ENCODE peak calls at places on chromosome 2, in seven cellular contexts. One of them, this sample, is unnamed.

GRCh38 chr2:72220170-72220569 is 72.5 kb upstream of the CYP26B1 start:
- DNase-seq in fibroblast of mammary gland: peak
- DNase-seq in Peyer's patch: no peak
- DNase-seq in fibroblast of pulmonary artery: no peak
- DNase-seq in A549: peak
- DNase-seq in thyroid gland: no peak
- DNase-seq in HL-60: no peak
- DNase-seq in this sample: peak

GRCh38 chr2:222743263-222743865 is 71.9 kb downstream of the MOGAT1 start:
- DNase-seq in fibroblast of mammary gland: no peak
- DNase-seq in Peyer's patch: peak
- DNase-seq in fibroblast of pulmonary artery: no peak
- DNase-seq in A549: no peak
- DNase-seq in thyroid gland: no peak
- DNase-seq in HL-60: peak
- DNase-seq in this sample: peak

GRCh38 chr2:74849228-74849892 is 15.4 kb downstream of the HK2 start:
- DNase-seq in fibroblast of mammary gland: no peak
- DNase-seq in Peyer's patch: peak
- DNase-seq in fibroblast of pulmonary artery: peak
- DNase-seq in A549: no peak
- DNase-seq in thyroid gland: no peak
- DNase-seq in HL-60: peak
- DNase-seq in this sample: peak

GRCh38 chr2:227629435-227629834 is 12.1 kb downstream of the SCYGR4 start:
- DNase-seq in fibroblast of mammary gland: no peak
- DNase-seq in Peyer's patch: no peak
- DNase-seq in fibroblast of pulmonary artery: no peak
- DNase-seq in A549: no peak
- DNase-seq in thyroid gland: no peak
- DNase-seq in HL-60: no peak
- DNase-seq in this sample: no peak

GRCh38 chr2:187271825-187272224 is 176.2 kb downstream of the CALCRL start:
- DNase-seq in fibroblast of mammary gland: no peak
- DNase-seq in Peyer's patch: no peak
- DNase-seq in fibroblast of pulmonary artery: no peak
- DNase-seq in A549: peak
- DNase-seq in thyroid gland: no peak
- DNase-seq in HL-60: no peak
- DNase-seq in this sample: no peak

GRCh38 chr2:48194641-48195040 is 288.3 kb upstream of the FBXO11 start:
- DNase-seq in fibroblast of mammary gland: no peak
- DNase-seq in Peyer's patch: no peak
- DNase-seq in fibroblast of pulmonary artery: no peak
- DNase-seq in A549: no peak
- DNase-seq in thyroid gland: no peak
- DNase-seq in HL-60: no peak
- DNase-seq in this sample: no peak

GRCh38 chr2:69829243-69830044 is at the start of gene GMCL1:
- DNase-seq in fibroblast of mammary gland: peak
- DNase-seq in Peyer's patch: peak
- DNase-seq in fibroblast of pulmonary artery: peak
- DNase-seq in A549: peak
- DNase-seq in thyroid gland: peak
- DNase-seq in HL-60: peak
- DNase-seq in this sample: peak

GRCh38 chr2:219171231-219171651 is 1.4 kb upstream of the SLC23A3 start:
- DNase-seq in fibroblast of mammary gland: peak
- DNase-seq in Peyer's patch: peak
- DNase-seq in fibroblast of pulmonary artery: peak
- DNase-seq in A549: peak
- DNase-seq in thyroid gland: peak
- DNase-seq in HL-60: no peak
- DNase-seq in this sample: peak

GRCh38 chr2:214311031-214311533 is 99.8 kb upstream of the VWC2L start:
- DNase-seq in fibroblast of mammary gland: no peak
- DNase-seq in Peyer's patch: no peak
- DNase-seq in fibroblast of pulmonary artery: no peak
- DNase-seq in A549: peak
- DNase-seq in thyroid gland: no peak
- DNase-seq in HL-60: no peak
- DNase-seq in this sample: no peak

GRCh38 chr2:193527146-193527545 is 1332.4 kb upstream of the TMEFF2 start:
- DNase-seq in fibroblast of mammary gland: no peak
- DNase-seq in Peyer's patch: no peak
- DNase-seq in fibroblast of pulmonary artery: peak
- DNase-seq in A549: no peak
- DNase-seq in thyroid gland: no peak
- DNase-seq in HL-60: no peak
- DNase-seq in this sample: no peak
- H3K4me3 ChIP-seq in fibroblast of mammary gland: no peak
- H3K4me3 ChIP-seq in Peyer's patch: no peak
- H3K4me3 ChIP-seq in fibroblast of pulmonary artery: no peak
- H3K4me3 ChIP-seq in A549: no peak
- H3K4me3 ChIP-seq in thyroid gland: no peak
- H3K4me3 ChIP-seq in HL-60: no peak
- H3K4me3 ChIP-seq in this sample: no peak

GRCh38 chr2:211033765-211034164 is 477.4 kb downstream of the CPS1 start:
- DNase-seq in fibroblast of mammary gland: peak
- DNase-seq in Peyer's patch: no peak
- DNase-seq in fibroblast of pulmonary artery: peak
- DNase-seq in A549: peak
- DNase-seq in thyroid gland: no peak
- DNase-seq in HL-60: no peak
- DNase-seq in this sample: no peak
- TF ChIP-seq CTCF in fibroblast of mammary gland: peak
- TF ChIP-seq CTCF in Peyer's patch: no peak
- TF ChIP-seq CTCF in fibroblast of pulmonary artery: peak
- TF ChIP-seq CTCF in A549: no peak
- TF ChIP-seq CTCF in thyroid gland: no peak
- TF ChIP-seq CTCF in HL-60: peak
- TF ChIP-seq CTCF in this sample: no peak

DNA sequence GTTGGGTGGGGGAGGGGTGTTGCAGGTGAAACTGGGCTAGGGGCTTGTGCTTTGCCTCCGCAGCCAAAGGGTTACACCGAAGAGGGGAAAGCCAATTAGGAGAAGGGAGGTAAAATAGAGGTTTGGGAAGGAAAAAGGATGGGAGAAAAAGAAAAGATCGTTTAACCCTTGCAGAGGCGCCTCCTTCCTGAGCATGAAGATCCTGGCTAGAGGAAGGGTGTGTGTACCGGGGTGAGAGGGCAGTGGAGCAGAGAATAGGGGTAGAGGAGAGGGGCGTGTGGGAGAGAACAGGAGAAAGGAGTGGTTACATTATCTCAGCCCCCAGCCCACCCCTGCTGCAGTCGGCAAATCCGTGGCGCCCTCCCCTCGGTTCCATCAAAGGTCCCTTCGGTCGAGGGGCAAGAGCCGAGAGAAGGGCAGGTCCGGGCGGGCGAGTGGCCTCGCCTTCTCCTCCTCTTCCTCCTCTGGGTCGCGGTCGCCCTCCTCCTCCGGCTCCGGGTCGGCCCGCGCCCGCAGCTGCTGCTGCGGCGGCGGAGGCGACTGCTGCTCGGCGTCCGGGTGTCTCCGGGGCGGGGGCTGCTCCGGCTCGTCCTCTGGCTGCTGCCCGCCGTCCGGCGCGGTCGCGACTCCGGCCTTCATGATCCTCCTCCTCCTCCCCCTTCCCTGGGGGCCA is 1.2 kb downstream of the MARCHF4 start:
- DNase-seq in fibroblast of mammary gland: no peak
- DNase-seq in Peyer's patch: no peak
- DNase-seq in fibroblast of pulmonary artery: no peak
- DNase-seq in A549: no peak
- DNase-seq in thyroid gland: no peak
- DNase-seq in HL-60: no peak
- DNase-seq in this sample: no peak
- H3K4me3 ChIP-seq in fibroblast of mammary gland: peak
- H3K4me3 ChIP-seq in Peyer's patch: no peak
- H3K4me3 ChIP-seq in fibroblast of pulmonary artery: peak
- H3K4me3 ChIP-seq in A549: peak
- H3K4me3 ChIP-seq in thyroid gland: no peak
- H3K4me3 ChIP-seq in HL-60: no peak
- H3K4me3 ChIP-seq in this sample: peak

GRCh38 chr2:86370579-86370978 is 33.2 kb upstream of the REEP1 start:
- DNase-seq in fibroblast of mammary gland: no peak
- DNase-seq in Peyer's patch: no peak
- DNase-seq in fibroblast of pulmonary artery: no peak
- DNase-seq in A549: no peak
- DNase-seq in thyroid gland: no peak
- DNase-seq in HL-60: no peak
- DNase-seq in this sample: no peak

GRCh38 chr2:86371482-86372002 is 34.1 kb upstream of the REEP1 start:
- DNase-seq in fibroblast of mammary gland: no peak
- DNase-seq in Peyer's patch: no peak
- DNase-seq in fibroblast of pulmonary artery: no peak
- DNase-seq in A549: no peak
- DNase-seq in thyroid gland: no peak
- DNase-seq in HL-60: no peak
- DNase-seq in this sample: no peak

GRCh38 chr2:86366651-86367500 is 29.4 kb upstream of the REEP1 start:
- DNase-seq in fibroblast of mammary gland: no peak
- DNase-seq in Peyer's patch: no peak
- DNase-seq in fibroblast of pulmonary artery: no peak
- DNase-seq in A549: no peak
- DNase-seq in thyroid gland: no peak
- DNase-seq in HL-60: no peak
- DNase-seq in this sample: no peak

GRCh38 chr2:86367501-86367778 is 30.0 kb upstream of the REEP1 start:
- DNase-seq in fibroblast of mammary gland: no peak
- DNase-seq in Peyer's patch: no peak
- DNase-seq in fibroblast of pulmonary artery: no peak
- DNase-seq in A549: no peak
- DNase-seq in thyroid gland: no peak
- DNase-seq in HL-60: no peak
- DNase-seq in this sample: no peak

GRCh38 chr2:86368181-86368824 is 30.9 kb upstream of the REEP1 start:
- DNase-seq in fibroblast of mammary gland: peak
- DNase-seq in Peyer's patch: peak
- DNase-seq in fibroblast of pulmonary artery: peak
- DNase-seq in A549: peak
- DNase-seq in thyroid gland: peak
- DNase-seq in HL-60: no peak
- DNase-seq in this sample: peak
- TF ChIP-seq CTCF in fibroblast of mammary gland: peak
- TF ChIP-seq CTCF in Peyer's patch: no peak
- TF ChIP-seq CTCF in fibroblast of pulmonary artery: peak
- TF ChIP-seq CTCF in A549: peak
- TF ChIP-seq CTCF in thyroid gland: no peak
- TF ChIP-seq CTCF in HL-60: no peak
- TF ChIP-seq CTCF in this sample: peak

GRCh38 chr2:239309398-239310245 is 91.2 kb downstream of the HDAC4 start:
- DNase-seq in fibroblast of mammary gland: no peak
- DNase-seq in Peyer's patch: no peak
- DNase-seq in fibroblast of pulmonary artery: no peak
- DNase-seq in A549: no peak
- DNase-seq in thyroid gland: no peak
- DNase-seq in HL-60: no peak
- DNase-seq in this sample: no peak
- H3K4me3 ChIP-seq in fibroblast of mammary gland: peak
- H3K4me3 ChIP-seq in Peyer's patch: no peak
- H3K4me3 ChIP-seq in fibroblast of pulmonary artery: peak
- H3K4me3 ChIP-seq in A549: no peak
- H3K4me3 ChIP-seq in thyroid gland: no peak
- H3K4me3 ChIP-seq in HL-60: no peak
- H3K4me3 ChIP-seq in this sample: peak